ENCODE peak calls at places on chromosomes 4 and X, in ten cellular contexts. D, V, N, G, S, I, X, K, T and E are unnamed samples.

GRCh38 chr4:174320501-174321199 is 36.9 kb downstream of the CEP44 start:
- DNase-seq in D (no peak), V (no peak), N (no peak), G (no peak), S (no peak), I (no peak), X (no peak), K (no peak), T (no peak), E (no peak)

GRCh38 chr4:152981278-152981677 is 45.2 kb downstream of the FHDC1 start:
- DNase-seq in D (no peak), V (no peak), N (no peak), G (no peak), S (no peak), I (no peak), X (no peak), K (no peak), T (no peak), E (peak)

GRCh38 chr4:78155616-78156105 is 98.5 kb downstream of the FRAS1 start:
- DNase-seq in D (no peak), V (no peak), N (no peak), G (no peak), S (no peak), I (no peak), X (no peak), K (peak), T (no peak), E (no peak)

GRCh38 chrX:68646421-68646820 is 1.0 kb upstream of the STARD8 start:
- DNase-seq in D (no peak), V (no peak), N (no peak), G (no peak), S (no peak), I (no peak), X (no peak), K (no peak), T (no peak), E (no peak)

GRCh38 chrX:45591650-45592049 is 391.0 kb upstream of the DIPK2B start:
- DNase-seq in D (no peak), V (no peak), N (no peak), G (no peak), S (no peak), I (no peak), X (no peak), K (no peak), T (no peak), E (no peak)

GRCh38 chr4:145178740-145179139 is 1.6 kb downstream of the OTUD4 start:
- DNase-seq in D (no peak), V (no peak), N (no peak), G (no peak), S (no peak), I (no peak), X (no peak), K (peak), T (no peak), E (no peak)

GRCh38 chr4:21012851-21013331 is 312.6 kb downstream of the PACRGL start:
- DNase-seq in D (no peak), V (no peak), N (no peak), G (no peak), S (no peak), I (no peak), X (no peak), K (peak), T (no peak), E (peak)

GRCh38 chr4:27218013-27218412 is 357.4 kb downstream of the STIM2 start:
- DNase-seq in D (peak), V (no peak), N (no peak), G (no peak), S (no peak), I (no peak), X (no peak), K (peak), T (no peak), E (no peak)

GRCh38 chr4:184895012-184895795 is 69.4 kb upstream of the ACSL1 start:
- DNase-seq in D (no peak), V (no peak), N (no peak), G (no peak), S (no peak), I (no peak), X (no peak), K (no peak), T (no peak), E (no peak)

GRCh38 chr4:11720292-11720691 is 291.6 kb upstream of the HS3ST1 start:
- DNase-seq in D (peak), V (no peak), N (no peak), G (peak), S (no peak), I (no peak), X (no peak), K (peak), T (no peak), E (no peak)

GRCh38 chr4:17577660-17578481 is 873 bp downstream of the LAP3 start:
- DNase-seq in D (peak), V (no peak), N (peak), G (peak), S (peak), I (peak), X (no peak), K (peak), T (peak), E (no peak)

GRCh38 chr4:4432341-4433125 is 45.6 kb downstream of the NSG1 start:
- DNase-seq in D (no peak), V (no peak), N (no peak), G (no peak), S (no peak), I (no peak), X (no peak), K (no peak), T (no peak), E (no peak)

GRCh38 chr4:142818009-142818408 is 28.1 kb downstream of the INPP4B start:
- DNase-seq in D (peak), V (no peak), N (no peak), G (no peak), S (no peak), I (no peak), X (no peak), K (peak), T (no peak), E (no peak)

GRCh38 chrX:17831255-17831654 is 29.8 kb downstream of the RAI2 start:
- DNase-seq in D (no peak), V (no peak), N (no peak), G (no peak), S (no peak), I (no peak), X (no peak), K (no peak), T (no peak), E (no peak)

GRCh38 chr4:158013858-158014257 is 159.0 kb downstream of the GASK1B start:
- DNase-seq in D (peak), V (no peak), N (no peak), G (no peak), S (no peak), I (no peak), X (no peak), K (peak), T (no peak), E (no peak)

GRCh38 chr4:174631901-174632758 is 109.8 kb upstream of the HPGD start:
- DNase-seq in D (peak), V (peak), N (no peak), G (peak), S (no peak), I (no peak), X (no peak), K (peak), T (no peak), E (no peak)

GRCh38 chr4:77773101-77773500 is 46.1 kb downstream of the CNOT6L start:
- DNase-seq in D (peak), V (no peak), N (no peak), G (no peak), S (no peak), I (no peak), X (no peak), K (peak), T (no peak), E (no peak)

GRCh38 chr4:184384056-184384809 is 90.1 kb downstream of the IRF2 start:
- DNase-seq in D (peak), V (peak), N (peak), G (peak), S (peak), I (peak), X (no peak), K (peak), T (peak), E (peak)

GRCh38 chrX:134999469-134999868 is 8.7 kb downstream of the SMIM10 start:
- DNase-seq in D (peak), V (no peak), N (no peak), G (peak), S (no peak), I (no peak), X (no peak), K (peak), T (no peak), E (no peak)

GRCh38 chrX:140664939-140665338 is 44.6 kb upstream of the LINC00632 start:
- DNase-seq in D (peak), V (no peak), N (no peak), G (peak), S (no peak), I (no peak), X (no peak), K (no peak), T (no peak), E (no peak)

GRCh38 chr4:8502371-8502770 is 61.8 kb downstream of the TRMT44 start:
- DNase-seq in D (no peak), V (no peak), N (no peak), G (no peak), S (no peak), I (no peak), X (no peak), K (no peak), T (no peak), E (no peak)

GRCh38 chr4:15234101-15234500 is 193.7 kb upstream of the C1QTNF7 start:
- DNase-seq in D (peak), V (peak), N (no peak), G (no peak), S (no peak), I (no peak), X (no peak), K (peak), T (no peak), E (no peak)

GRCh38 chrX:30530591-30530990 is 47.0 kb downstream of the TASL start:
- DNase-seq in D (peak), V (no peak), N (no peak), G (no peak), S (no peak), I (no peak), X (no peak), K (peak), T (no peak), E (peak)

GRCh38 chrX:23840674-23841073 is 57.7 kb downstream of the SAT1 start:
- DNase-seq in D (no peak), V (no peak), N (no peak), G (no peak), S (no peak), I (no peak), X (no peak), K (no peak), T (no peak), E (no peak)

GRCh38 chr4:150510176-150510875 is 71.6 kb upstream of the MAB21L2 start:
- DNase-seq in D (peak), V (peak), N (no peak), G (no peak), S (no peak), I (no peak), X (no peak), K (peak), T (no peak), E (peak)

GRCh38 chrX:130758072-130758471 is 144.9 kb downstream of the ENOX2 start:
- DNase-seq in D (no peak), V (no peak), N (no peak), G (no peak), S (no peak), I (no peak), X (no peak), K (no peak), T (no peak), E (no peak)

GRCh38 chr4:108168213-108168671 is 490 bp downstream of the LEF1 start:
- DNase-seq in D (peak), V (no peak), N (no peak), G (no peak), S (no peak), I (no peak), X (no peak), K (peak), T (no peak), E (no peak)

GRCh38 chr4:69881173-69881773 is 21.3 kb upstream of the SULT1E1 start:
- DNase-seq in D (peak), V (peak), N (peak), G (peak), S (peak), I (peak), X (no peak), K (peak), T (peak), E (no peak)

GRCh38 chr4:73193659-73194058 is 64.9 kb downstream of the ANKRD17 start:
- DNase-seq in D (no peak), V (no peak), N (no peak), G (no peak), S (no peak), I (no peak), X (no peak), K (no peak), T (no peak), E (no peak)

GRCh38 chrX:66110112-66110511 is 53.9 kb upstream of the HEPH start:
- DNase-seq in D (peak), V (no peak), N (no peak), G (peak), S (no peak), I (peak), X (no peak), K (peak), T (no peak), E (no peak)

GRCh38 chr4:180688480-180688879 is 1554.7 kb upstream of the TENM3 start:
- DNase-seq in D (no peak), V (no peak), N (no peak), G (no peak), S (no peak), I (no peak), X (no peak), K (no peak), T (no peak), E (no peak)

DNA sequence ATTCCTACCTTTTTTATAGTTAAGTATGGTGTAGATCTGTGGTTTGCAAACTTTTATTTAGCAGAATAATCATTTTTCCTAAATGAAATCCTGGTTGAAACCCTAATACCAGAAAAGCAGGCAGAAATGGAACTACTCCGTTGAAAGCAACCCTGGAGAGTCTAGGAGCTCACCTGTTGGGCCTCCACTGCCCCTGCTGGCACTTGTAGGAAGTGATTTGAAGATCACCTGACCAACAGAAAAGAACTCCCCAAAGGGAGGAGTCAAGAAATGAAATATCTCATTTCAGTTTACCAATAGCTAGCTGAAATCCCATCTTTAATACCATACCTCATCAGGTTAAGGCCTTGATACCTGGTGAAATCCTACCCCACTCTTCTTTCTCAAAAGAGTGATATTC is 277.1 kb downstream of the KLHL13 start:
- DNase-seq in D (no peak), V (no peak), N (no peak), G (no peak), S (no peak), I (no peak), X (no peak), K (no peak), T (no peak), E (no peak)
- TF ChIP-seq CTCF in D (no peak), V (no peak), N (no peak), G (no peak), S (no peak), I (no peak), X (no peak), K (no peak), T (no peak), E (peak)

GRCh38 chr4:80454040-80454439 is 118.5 kb downstream of the CFAP299 start:
- DNase-seq in D (peak), V (no peak), N (no peak), G (no peak), S (no peak), I (no peak), X (no peak), K (peak), T (no peak), E (no peak)
- H3K4me3 ChIP-seq in D (no peak), V (no peak), N (no peak), G (no peak), S (no peak), I (no peak), X (no peak), K (no peak), T (no peak), E (no peak)

DNA sequence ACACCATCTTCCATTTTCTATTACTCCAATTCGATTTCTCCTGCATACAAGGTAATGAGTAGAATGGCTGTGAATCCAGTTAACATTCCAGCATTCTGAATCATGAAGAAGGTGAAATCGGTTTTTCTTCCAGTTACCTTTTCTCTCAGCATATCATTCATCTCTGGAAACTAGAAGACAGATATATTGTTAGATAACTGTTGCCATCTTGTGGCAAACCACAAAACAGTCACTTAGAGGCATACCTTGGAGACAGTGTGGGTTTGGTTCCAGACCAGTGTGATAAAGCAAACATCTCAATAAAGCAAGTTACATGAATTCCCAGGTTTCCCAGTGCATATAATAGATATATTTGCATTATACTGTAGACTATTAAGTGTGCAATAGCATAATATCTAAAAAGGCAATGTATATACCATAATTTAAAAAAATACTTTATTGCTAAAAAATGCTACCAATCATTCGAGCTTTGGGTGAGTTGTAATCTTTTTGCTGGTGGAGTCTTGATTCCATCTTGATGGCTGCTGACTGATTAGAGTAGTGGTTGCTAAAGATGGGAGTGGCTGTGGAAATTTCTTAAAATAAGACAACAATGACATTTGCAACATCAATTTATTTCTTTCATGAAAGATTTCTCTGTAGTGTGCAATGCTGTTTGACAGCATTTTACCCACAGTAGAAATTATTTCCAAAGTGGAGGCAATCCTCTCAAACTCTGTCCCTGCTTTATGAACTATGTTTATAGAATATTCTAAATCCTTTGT is 82.1 kb downstream of the SLC39A8 start:
- DNase-seq in D (peak), V (no peak), N (no peak), G (peak), S (no peak), I (no peak), X (no peak), K (peak), T (no peak), E (peak)
- TF ChIP-seq CTCF in D (peak), V (peak), N (no peak), G (peak), S (no peak), I (peak), X (peak), K (peak), T (peak), E (peak)

GRCh38 chr4:155565330-155565729 is 101.3 kb upstream of the GUCY1A1 start:
- DNase-seq in D (no peak), V (no peak), N (no peak), G (no peak), S (no peak), I (no peak), X (no peak), K (no peak), T (no peak), E (no peak)
- H3K4me3 ChIP-seq in D (no peak), V (no peak), N (no peak), G (no peak), S (no peak), I (no peak), X (no peak), K (no peak), T (no peak), E (no peak)

GRCh38 chrX:51804741-51805140 is 61.5 kb downstream of the GSPT2 start:
- DNase-seq in D (no peak), V (no peak), N (no peak), G (no peak), S (no peak), I (no peak), X (no peak), K (no peak), T (no peak), E (no peak)
- TF ChIP-seq CTCF in D (peak), V (peak), N (no peak), G (no peak), S (no peak), I (no peak), X (no peak), K (no peak), T (no peak), E (peak)

GRCh38 chr4:242121-242848 is 63.0 kb downstream of the ZNF732 start:
- DNase-seq in D (peak), V (no peak), N (peak), G (peak), S (peak), I (peak), X (no peak), K (peak), T (peak), E (peak)
- H3K4me3 ChIP-seq in D (peak), V (no peak), N (peak), G (no peak), S (no peak), I (no peak), X (peak), K (no peak), T (peak), E (peak)

GRCh38 chrX:39525758-39526157 is 572.0 kb downstream of the BCOR start:
- DNase-seq in D (no peak), V (no peak), N (no peak), G (no peak), S (no peak), I (no peak), X (no peak), K (no peak), T (no peak), E (no peak)
- TF ChIP-seq CTCF in D (no peak), V (no peak), N (no peak), G (no peak), S (no peak), I (no peak), X (no peak), K (no peak), T (no peak), E (no peak)

DNA sequence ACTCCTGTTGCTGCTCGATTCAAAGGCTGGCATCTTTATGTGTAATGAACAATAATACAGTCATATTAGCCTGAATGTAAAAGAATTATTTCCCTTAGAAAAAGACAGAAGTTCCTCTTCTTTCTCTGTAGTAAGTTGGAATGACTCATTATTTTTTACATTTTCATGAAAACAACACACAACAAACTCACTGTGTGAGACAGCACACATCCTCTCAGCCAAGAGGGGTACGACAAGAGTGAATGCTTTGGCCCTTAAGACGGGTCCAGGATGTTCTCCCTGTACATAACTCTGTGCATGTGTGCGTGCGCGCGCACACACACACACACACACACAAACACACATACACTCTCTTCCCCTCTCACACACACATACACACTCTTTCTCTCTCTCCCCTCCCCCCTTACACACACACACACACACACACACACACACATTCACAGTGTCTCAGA is 72.8 kb downstream of the MANBA start:
- DNase-seq in D (no peak), V (no peak), N (no peak), G (no peak), S (no peak), I (no peak), X (no peak), K (no peak), T (no peak), E (no peak)
- H3K4me3 ChIP-seq in D (no peak), V (no peak), N (no peak), G (no peak), S (no peak), I (no peak), X (no peak), K (no peak), T (no peak), E (no peak)